ENCODE peak calls at places on chromosomes 16 and 17, in nine cellular contexts. P, I, S, D, A, R, Y, V and U are unnamed samples. For H3K9me3, the result is how much of the 10 kb centered on the place peaks cover.

GRCh38 chr17:35239823-35240222 is 3.0 kb upstream of the SLFN5 start:
- DNase-seq in Y (no peak), I (no peak), P (no peak), D (no peak), S (no peak), A (no peak), R (no peak), V (peak), U (no peak)

GRCh38 chr17:63276821-63277220 is 169.3 kb downstream of the CYB561 start:
- DNase-seq in A (no peak), P (no peak), S (no peak), V (no peak), Y (no peak), I (no peak), R (no peak), D (no peak), U (no peak)

GRCh38 chr17:11140501-11140900 is 100.5 kb upstream of the SHISA6 start:
- DNase-seq in S (no peak), Y (no peak), P (no peak), R (no peak), A (no peak), D (no peak), I (no peak), V (no peak), U (no peak)

GRCh38 chr17:2909164-2909852 is 113.1 kb downstream of the RAP1GAP2 start:
- DNase-seq in P (no peak), I (no peak), D (no peak), Y (no peak), V (no peak), A (no peak), S (peak), R (no peak), U (no peak)

GRCh38 chr17:38561416-38562214 is 44.1 kb downstream of the SRCIN1 start:
- DNase-seq in Y (no peak), R (no peak), S (no peak), P (no peak), V (no peak), D (no peak), I (no peak), A (no peak), U (no peak)

GRCh38 chr17:76868669-76869208 is 535 bp downstream of the MGAT5B start:
- DNase-seq in D (peak), A (no peak), V (no peak), S (peak), P (peak), Y (no peak), I (peak), R (no peak), U (peak)

GRCh38 chr17:7379134-7379533 is 1.8 kb upstream of the TNK1 start:
- DNase-seq in Y (no peak), A (no peak), R (no peak), D (no peak), P (no peak), V (no peak), S (no peak), I (no peak), U (no peak)

GRCh38 chr17:1782171-1782567 is 20.3 kb downstream of the SERPINF1 start:
- DNase-seq in P (no peak), V (no peak), I (no peak), S (no peak), Y (no peak), A (no peak), R (no peak), D (no peak), U (no peak)

GRCh38 chr16:6111390-6111789 is 1013.8 kb upstream of the EEF2KMT start:
- DNase-seq in D (no peak), P (no peak), I (no peak), V (no peak), R (no peak), Y (no peak), A (no peak), S (no peak), U (no peak)

GRCh38 chr16:19810817-19811731 is 73.6 kb downstream of the GPRC5B start:
- DNase-seq in I (no peak), A (peak), S (no peak), V (peak), P (peak), R (peak), D (peak), Y (no peak), U (peak)

GRCh38 chr17:142876-143784 is 5.8 kb downstream of the SCGB1C2 start:
- DNase-seq in A (no peak), S (no peak), D (no peak), P (no peak), Y (no peak), R (no peak), I (no peak), V (no peak), U (no peak)

GRCh38 chr16:4617880-4618279 is 3.2 kb upstream of the UBALD1 start:
- DNase-seq in S (no peak), A (no peak), P (no peak), Y (no peak), V (no peak), D (no peak), I (no peak), R (no peak), U (no peak)

GRCh38 chr16:79081292-79082066 is 519.1 kb downstream of the MAF start:
- DNase-seq in A (no peak), V (no peak), I (no peak), Y (no peak), S (no peak), P (no peak), D (no peak), R (no peak), U (no peak)

GRCh38 chr17:63163158-63163520 is 197.1 kb downstream of the TANC2 start:
- DNase-seq in R (no peak), Y (no peak), S (no peak), A (no peak), I (no peak), P (no peak), V (no peak), D (no peak), U (no peak)

GRCh38 chr16:17277981-17278381 is 192.8 kb downstream of the XYLT1 start:
- DNase-seq in S (no peak), R (no peak), A (no peak), Y (peak), I (peak), P (no peak), V (peak), D (no peak), U (peak)

GRCh38 chr16:27839419-27839818 is 224.1 kb downstream of the GSG1L start:
- DNase-seq in Y (no peak), D (peak), V (peak), P (peak), I (no peak), A (peak), S (no peak), R (peak), U (peak)

GRCh38 chr16:84059111-84059510 is 16.5 kb upstream of the SLC38A8 start:
- DNase-seq in V (no peak), P (no peak), R (no peak), Y (no peak), D (no peak), S (no peak), A (no peak), I (no peak), U (no peak)

GRCh38 chr17:7293131-7293557 is 1.3 kb downstream of the YBX2 start:
- DNase-seq in R (peak), V (no peak), S (peak), P (peak), A (no peak), D (no peak), I (no peak), Y (no peak), U (no peak)

GRCh38 chr16:82061861-82062525 is 26.9 kb downstream of the HSD17B2 start:
- DNase-seq in V (peak), A (peak), R (no peak), Y (peak), P (peak), I (no peak), S (peak), D (peak), U (peak)

GRCh38 chr17:69959291-69959690 is 115.7 kb upstream of the KCNJ16 start:
- DNase-seq in S (no peak), D (no peak), V (no peak), I (no peak), A (no peak), Y (no peak), R (no peak), P (no peak), U (no peak)

GRCh38 chr17:32357615-32358014 is 7.7 kb downstream of the ZNF207 start:
- DNase-seq in V (no peak), P (peak), R (no peak), Y (no peak), D (no peak), I (no peak), A (no peak), S (no peak), U (no peak)

GRCh38 chr16:70706948-70707465 is 21.2 kb upstream of the MTSS2 start:
- DNase-seq in Y (no peak), D (peak), V (peak), P (peak), A (peak), S (no peak), R (peak), I (no peak), U (peak)

GRCh38 chr17:71110326-71110725 is 941.0 kb downstream of the KCNJ2 start:
- DNase-seq in R (no peak), V (no peak), S (no peak), Y (peak), A (peak), I (no peak), P (peak), D (peak), U (no peak)

GRCh38 chr17:7992516-7992915 is 9.9 kb upstream of the GUCY2D start:
- DNase-seq in R (peak), P (peak), A (no peak), V (peak), Y (no peak), S (no peak), D (peak), I (no peak), U (no peak)

GRCh38 chr16:80440691-80441090 is 100.1 kb upstream of the DYNLRB2 start:
- DNase-seq in R (no peak), A (no peak), Y (no peak), S (no peak), P (no peak), I (no peak), D (no peak), V (no peak), U (no peak)

GRCh38 chr16:27321013-27321960 is 7.5 kb downstream of the IL4R start:
- DNase-seq in D (peak), P (peak), A (no peak), I (no peak), V (peak), Y (no peak), S (no peak), R (peak), U (no peak)

GRCh38 chr17:6787081-6787693 is 11.2 kb downstream of the FBXO39 start:
- DNase-seq in I (no peak), R (no peak), V (no peak), Y (no peak), A (no peak), P (no peak), S (no peak), D (no peak), U (no peak)

GRCh38 chr17:13862341-13862740 is 207.0 kb upstream of the COX10 start:
- DNase-seq in P (no peak), R (no peak), I (no peak), S (no peak), V (no peak), Y (no peak), D (no peak), A (no peak), U (no peak)

GRCh38 chr17:42609182-42609813 is at the start of the genes RETREG3 and TUBG1:
- DNase-seq in P (peak), S (peak), Y (peak), R (peak), D (peak), I (peak), V (peak), A (peak), U (peak)

GRCh38 chr17:75364078-75364477 is 41.4 kb downstream of the GRB2 start:
- DNase-seq in R (peak), V (peak), S (no peak), P (peak), A (peak), D (peak), Y (no peak), I (no peak), U (peak)

GRCh38 chr17:17391575-17392370 is 85.0 kb upstream of the MED9 start:
- DNase-seq in P (peak), V (no peak), Y (no peak), S (no peak), D (peak), I (no peak), R (no peak), A (no peak), U (peak)

GRCh38 chr16:19366384-19366783 is 51.3 kb upstream of the TMC5 start:
- DNase-seq in Y (no peak), V (no peak), S (no peak), I (no peak), D (no peak), A (peak), R (no peak), P (no peak), U (no peak)

GRCh38 chr17:32486091-32486700 is 597 bp upstream of the CDK5R1 start:
- DNase-seq in R (no peak), D (peak), P (peak), S (peak), I (peak), A (peak), Y (peak), V (peak), U (peak)

GRCh38 chr17:78497115-78497540 is 80.1 kb downstream of the DNAH17 start:
- DNase-seq in P (peak), A (peak), D (peak), R (peak), S (peak), V (peak), Y (peak), I (peak), U (peak)

GRCh38 chr16:87199379-87199778 is 117.8 kb downstream of the C16orf95 start:
- DNase-seq in S (no peak), I (no peak), P (no peak), D (no peak), R (no peak), A (no peak), Y (no peak), V (no peak), U (no peak)

GRCh38 chr16:35314298-35314697 is 1854.9 kb downstream of the TP53TG3F start:
- DNase-seq in S (no peak), D (no peak), P (no peak), V (no peak), I (no peak), Y (no peak), A (no peak), R (no peak), U (no peak)
- H3K9me3 ChIP-seq in S (under half), D (under half), P (under half), V (under half), I (half or more), Y (under half), A (under half), R (under half), U (under half)

GRCh38 chr17:50199211-50199633 is 2.2 kb downstream of the COL1A1 start:
- DNase-seq in Y (no peak), D (no peak), P (no peak), S (no peak), V (no peak), R (no peak), A (no peak), I (no peak), U (peak)

GRCh38 chr17:50196826-50197225 is 4.6 kb downstream of the COL1A1 start:
- DNase-seq in Y (no peak), I (no peak), S (no peak), P (peak), D (no peak), V (peak), R (peak), A (peak), U (peak)

GRCh38 chr17:50199651-50200446 is 1.6 kb downstream of the COL1A1 start:
- DNase-seq in P (peak), S (peak), I (peak), Y (peak), R (peak), A (peak), V (peak), D (peak), U (peak)

GRCh38 chr17:50196036-50196435 is 5.4 kb downstream of the COL1A1 start:
- DNase-seq in A (no peak), D (no peak), Y (no peak), V (peak), R (no peak), I (no peak), P (no peak), S (no peak), U (peak)

DNA sequence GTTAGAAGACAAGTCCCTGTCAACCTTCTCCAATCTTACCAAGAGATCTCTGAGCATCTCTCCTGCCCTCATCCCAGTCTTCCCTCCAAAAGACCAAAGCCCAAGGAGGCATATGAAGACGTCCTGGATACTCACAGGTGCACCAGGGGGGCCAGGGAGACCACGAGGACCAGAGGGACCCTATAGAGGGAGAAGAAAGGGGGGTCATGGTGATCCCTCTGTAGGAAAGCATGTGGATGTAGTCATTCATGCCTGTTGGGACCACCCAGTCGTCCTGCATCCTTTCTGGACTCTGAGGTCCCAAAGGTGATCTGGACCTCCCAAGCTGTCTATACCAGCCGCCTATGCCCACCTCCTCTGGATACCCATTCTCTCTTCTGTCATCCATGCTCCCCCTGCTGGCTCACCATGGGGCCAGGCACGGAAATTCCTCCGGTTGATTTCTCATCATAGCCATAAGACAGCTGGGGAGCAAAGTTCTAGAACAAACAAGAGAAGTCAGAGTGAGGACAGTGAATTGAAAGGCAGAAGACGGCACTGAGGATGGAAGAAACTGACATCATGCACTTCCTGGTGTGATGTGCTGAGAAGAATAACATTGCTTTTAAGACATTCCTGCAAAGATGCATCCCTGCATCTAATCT is 3.3 kb downstream of the COL1A1 start:
- DNase-seq in A (peak), R (peak), D (peak), V (peak), I (no peak), Y (peak), S (peak), P (peak), U (peak)
- H3K4me2 ChIP-seq in A (peak), R (no peak), D (peak), V (peak), I (no peak), Y (peak), S (peak), P (no peak), U (peak)

DNA sequence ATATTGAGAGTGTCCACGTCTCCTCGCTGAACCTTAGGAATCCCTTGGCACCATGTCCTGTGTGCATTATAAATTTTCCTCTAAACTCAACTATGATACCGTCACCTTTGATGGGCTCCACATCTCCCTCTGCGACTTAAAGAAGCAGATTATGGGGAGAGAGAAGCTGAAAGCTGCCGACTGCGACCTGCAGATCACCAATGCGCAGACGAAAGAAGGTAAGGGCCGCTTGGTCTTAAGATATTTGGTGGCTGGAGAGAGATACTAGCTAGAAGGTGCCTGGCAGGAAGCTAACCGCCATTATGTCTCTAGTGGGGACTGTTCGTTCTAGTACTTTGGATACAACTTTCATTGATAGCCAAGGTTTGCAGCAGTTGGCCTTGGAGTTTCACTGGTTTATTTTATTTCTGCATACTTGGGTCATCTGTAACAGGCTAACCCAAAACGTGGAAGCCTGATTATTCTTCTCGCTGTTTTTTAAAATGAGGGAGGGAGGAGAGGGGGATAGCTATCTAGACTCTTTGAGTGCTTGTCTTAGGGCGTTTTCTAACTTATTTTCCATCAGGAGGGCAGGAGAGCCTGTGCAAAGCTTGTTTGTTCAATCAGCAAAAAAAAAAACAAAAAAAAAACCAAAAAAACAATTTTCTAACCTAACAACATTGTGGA is 1.3 kb downstream of the RBBP6 start:
- DNase-seq in R (no peak), P (peak), A (peak), S (peak), I (no peak), D (peak), V (peak), Y (no peak), U (peak)
- H3K4me3 ChIP-seq in R (peak), P (peak), A (peak), S (peak), I (peak), D (peak), V (peak), Y (peak), U (peak)

DNA sequence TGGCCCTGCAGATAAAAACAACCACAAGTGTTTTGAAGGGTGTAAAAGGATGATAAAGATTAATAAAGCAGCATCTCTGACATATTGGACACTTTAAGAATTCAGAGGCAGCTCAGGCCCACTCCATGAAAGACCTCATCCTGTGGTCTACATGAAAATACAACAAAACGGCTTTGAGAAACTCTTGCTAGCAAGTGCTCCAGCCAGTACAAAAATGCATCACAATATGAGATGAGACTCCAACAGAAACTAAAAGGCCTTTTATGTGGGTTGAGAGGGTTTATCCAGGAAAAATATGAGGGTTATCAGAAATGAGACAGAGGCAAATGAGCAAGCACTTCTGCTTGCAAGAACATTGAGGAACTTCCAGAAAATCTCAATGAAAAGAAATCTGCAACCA is 65.7 kb downstream of the LITAF start:
- DNase-seq in P (no peak), R (no peak), Y (no peak), D (no peak), I (no peak), V (no peak), S (no peak), A (no peak), U (no peak)
- H3K9me3 ChIP-seq in P (under half), R (under half), Y (under half), D (under half), I (under half), V (under half), S (under half), A (under half), U (under half)

DNA sequence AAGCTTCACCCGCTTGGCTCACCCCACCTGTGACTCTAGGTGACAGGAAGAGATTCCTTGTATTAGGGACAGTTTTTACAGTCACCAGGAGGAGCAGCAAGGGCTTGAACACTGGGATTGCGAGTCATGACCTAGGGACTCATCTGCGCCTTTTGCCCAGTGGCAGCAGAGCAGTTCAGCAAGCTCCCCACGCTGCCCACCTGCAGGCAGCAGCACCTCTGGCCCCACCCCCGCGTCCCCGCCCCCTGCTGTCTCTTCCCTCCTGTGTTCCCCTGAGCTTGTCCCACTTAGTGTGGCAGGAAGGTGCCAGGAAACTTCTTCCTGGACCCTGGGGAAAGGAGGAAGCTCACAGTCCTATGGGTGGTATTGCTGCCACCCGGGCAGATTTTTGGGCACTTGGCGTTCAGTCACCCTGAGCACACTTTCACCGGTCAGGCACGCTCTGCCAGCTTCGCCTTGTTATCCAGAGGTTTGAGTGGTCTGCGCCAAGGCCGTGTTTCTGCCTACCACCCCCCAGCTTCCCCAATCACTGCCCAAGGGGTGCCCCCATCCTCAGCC is 8.7 kb downstream of the MMP15 start:
- DNase-seq in I (no peak), R (peak), V (no peak), A (no peak), S (peak), D (no peak), Y (no peak), P (no peak), U (no peak)
- H3K4me2 ChIP-seq in I (no peak), R (no peak), V (no peak), A (no peak), S (no peak), D (no peak), Y (no peak), P (no peak), U (no peak)